ENCODE peak calls at places on chromosomes 1 and 21, in six cellular contexts. K is stromal cell of bone marrow, Q is NCI-H2171 treated with DMSO at 0.1 percent for 48 hours, X is HT1080, S is left ventricle myocardium inferior, G is fibroblast of the aortic adventitia. D is an unnamed sample.

GRCh38 chr1:3518256-3518655 is 63.8 kb downstream of the ARHGEF16 start:
- DNase-seq in K (no peak), Q (no peak), X (no peak), S (no peak), G (no peak), D (no peak)

GRCh38 chr1:172122381-172122780 is 281.1 kb downstream of the DNM3 start:
- DNase-seq in K (no peak), Q (no peak), X (no peak), S (no peak), G (no peak), D (no peak)

GRCh38 chr1:219422811-219423598 is 189.9 kb downstream of the ZC3H11B start:
- DNase-seq in K (peak), Q (no peak), X (peak), S (no peak), G (peak), D (peak)

GRCh38 chr1:40102896-40103295 is 5.8 kb upstream of the PPT1 start:
- DNase-seq in K (no peak), Q (no peak), X (no peak), S (no peak), G (no peak), D (no peak)

GRCh38 chr1:93080424-93080823 is 1.3 kb downstream of the MTF2 start:
- DNase-seq in K (peak), Q (peak), X (peak), S (no peak), G (peak), D (peak)

GRCh38 chr1:174051956-174052355 is 29.8 kb upstream of the RC3H1 start:
- DNase-seq in K (peak), Q (no peak), X (no peak), S (no peak), G (peak), D (no peak)

GRCh38 chr1:47684964-47685762 is 247.3 kb downstream of the FOXD2 start:
- DNase-seq in K (no peak), Q (no peak), X (no peak), S (no peak), G (peak), D (no peak)

GRCh38 chr1:74819062-74819461 is 86.1 kb downstream of the TYW3 start:
- DNase-seq in K (no peak), Q (no peak), X (peak), S (no peak), G (no peak), D (no peak)

GRCh38 chr1:152543808-152544207 is 22.8 kb downstream of the LCE3E start:
- DNase-seq in K (no peak), Q (no peak), X (peak), S (no peak), G (no peak), D (no peak)

GRCh38 chr21:21715286-21715969 is 717.2 kb downstream of the NCAM2 start:
- DNase-seq in K (peak), Q (no peak), X (peak), S (no peak), G (peak), D (no peak)

GRCh38 chr1:206589206-206589605 is 23.1 kb downstream of the EIF2D start:
- DNase-seq in K (peak), Q (no peak), X (peak), S (peak), G (peak), D (peak)

GRCh38 chr1:230545181-230545580 is 97.1 kb upstream of the COG2 start:
- DNase-seq in K (no peak), Q (no peak), X (no peak), S (no peak), G (no peak), D (no peak)

GRCh38 chr1:235567812-235568444 is 63.7 kb upstream of the B3GALNT2 start:
- DNase-seq in K (no peak), Q (no peak), X (peak), S (no peak), G (no peak), D (no peak)

GRCh38 chr1:185027252-185027882 is 18.0 kb upstream of the RNF2 start:
- DNase-seq in K (no peak), Q (no peak), X (no peak), S (no peak), G (no peak), D (no peak)

GRCh38 chr1:56472860-56473259 is 106.5 kb downstream of the PLPP3 start:
- DNase-seq in K (no peak), Q (no peak), X (no peak), S (no peak), G (no peak), D (no peak)

GRCh38 chr1:207844374-207844773 is 66.6 kb downstream of the CD34 start:
- DNase-seq in K (no peak), Q (peak), X (no peak), S (no peak), G (peak), D (no peak)

GRCh38 chr1:94729287-94729686 is 90.9 kb upstream of the SLC44A3 start:
- DNase-seq in K (peak), Q (no peak), X (peak), S (no peak), G (peak), D (no peak)

GRCh38 chr1:27166351-27166802 is 11.5 kb upstream of the SLC9A1 start:
- DNase-seq in K (no peak), Q (no peak), X (no peak), S (no peak), G (no peak), D (peak)

GRCh38 chr1:235953801-235954200 is 87.1 kb upstream of the LYST start:
- DNase-seq in K (peak), Q (no peak), X (peak), S (no peak), G (peak), D (peak)

GRCh38 chr1:224377676-224378006 is 21.0 kb downstream of the CNIH4 start:
- DNase-seq in K (peak), Q (no peak), X (peak), S (no peak), G (peak), D (peak)

GRCh38 chr1:6899141-6899540 is 113.9 kb downstream of the CAMTA1 start:
- DNase-seq in K (no peak), Q (no peak), X (no peak), S (no peak), G (peak), D (no peak)

D was measured in mammary epithelial cell.